ENCODE peak calls at places on chromosome 7, in four cellular contexts. T is EL, O is left colon, V is left cardiac atrium. J is an unnamed sample.

GRCh38 chr7:95996174-95996573 is 223.8 kb downstream of the DYNC1I1 start:
- DNase-seq in T (no peak), O (no peak), V (no peak), J (no peak)

GRCh38 chr7:88278881-88279280 is 27.8 kb downstream of the STEAP4 start:
- DNase-seq in T (no peak), O (no peak), V (no peak), J (no peak)

GRCh38 chr7:69823151-69823744 is 225.0 kb downstream of the AUTS2 start:
- DNase-seq in T (no peak), O (no peak), V (no peak), J (no peak)

GRCh38 chr7:128066858-128067257 is 35.6 kb upstream of the LRRC4 start:
- DNase-seq in T (no peak), O (no peak), V (no peak), J (no peak)

GRCh38 chr7:17552952-17553351 is 254.5 kb downstream of the AHR start:
- DNase-seq in T (no peak), O (no peak), V (no peak), J (no peak)

GRCh38 chr7:40058636-40059035 is 75.8 kb downstream of the MPLKIP start:
- DNase-seq in T (no peak), O (no peak), V (no peak), J (no peak)

GRCh38 chr7:78487464-78487863 is 688.9 kb downstream of the PHTF2 start:
- DNase-seq in T (no peak), O (no peak), V (no peak), J (no peak)

GRCh38 chr7:105782391-105783063 is 93.9 kb downstream of the ATXN7L1 start:
- DNase-seq in T (peak; percentile 92), O (no peak), V (no peak), J (peak; percentile 92)

GRCh38 chr7:2175514-2175913 is 57.2 kb downstream of the MAD1L1 start:
- DNase-seq in T (peak; percentile 99), O (no peak), V (peak; percentile 60), J (peak; percentile 91)

GRCh38 chr7:43921423-43921822 is 4.8 kb upstream of the UBE2D4 start:
- DNase-seq in T (no peak), O (no peak), V (no peak), J (no peak)

GRCh38 chr7:99008181-99008631 is 129.9 kb downstream of the TRRAP start:
- DNase-seq in T (no peak), O (no peak), V (no peak), J (no peak)

GRCh38 chr7:32293833-32294232 is 196.3 kb downstream of the LSM5 start:
- DNase-seq in T (no peak), O (no peak), V (no peak), J (no peak)

GRCh38 chr7:117110480-117111315 is 157.4 kb downstream of the ST7 start:
- DNase-seq in T (no peak), O (no peak), V (no peak), J (no peak)

GRCh38 chr7:44555350-44555749 is 14.2 kb upstream of the NPC1L1 start:
- DNase-seq in T (no peak), O (no peak), V (no peak), J (no peak)

GRCh38 chr7:27143950-27144798 is 693 bp upstream of the HOXA5 start:
- DNase-seq in T (no peak), O (no peak), V (no peak), J (no peak)

GRCh38 chr7:27124096-27124978 is 6.2 kb downstream of the HOXA4 start:
- DNase-seq in T (peak; percentile 79), O (peak; percentile 39), V (no peak), J (no peak)

GRCh38 chr7:130913721-130914588 is 179.9 kb upstream of the KLF14 start:
- DNase-seq in T (no peak), O (no peak), V (no peak), J (no peak)

GRCh38 chr7:19108985-19109946 is 8.2 kb downstream of the TWIST1 start:
- DNase-seq in T (peak; percentile 40), O (no peak), V (no peak), J (no peak)

GRCh38 chr7:34823650-34824258 is 165.7 kb downstream of the NPSR1 start:
- DNase-seq in T (peak; percentile 50), O (no peak), V (peak; percentile 46), J (peak; percentile 52)

GRCh38 chr7:5375925-5376324 is 47.7 kb downstream of the TNRC18 start:
- DNase-seq in T (no peak), O (no peak), V (no peak), J (no peak)

GRCh38 chr7:98049034-98049433 is 57.6 kb upstream of the LMTK2 start:
- DNase-seq in T (no peak), O (no peak), V (no peak), J (no peak)

GRCh38 chr7:159197066-159197975 is 52.7 kb upstream of the VIPR2 start:
- DNase-seq in T (no peak), O (peak; percentile 35), V (no peak), J (no peak)

GRCh38 chr7:75758491-75758890 is 13.5 kb downstream of the CCL26 start:
- DNase-seq in T (no peak), O (no peak), V (no peak), J (peak; percentile 35)

GRCh38 chr7:138538518-138538917 is 78.5 kb downstream of the TRIM24 start:
- DNase-seq in T (peak; percentile 36), O (no peak), V (no peak), J (peak; percentile 11)

GRCh38 chr7:32158751-32159360 is 88.6 kb upstream of the PDE1C start:
- DNase-seq in T (peak; percentile 59), O (no peak), V (no peak), J (no peak)

GRCh38 chr7:74203157-74203556 is 6.6 kb upstream of the LAT2 start:
- DNase-seq in T (peak; percentile 46), O (no peak), V (no peak), J (no peak)

GRCh38 chr7:151301471-151302462 is 39.8 kb upstream of the NUB1 start:
- DNase-seq in T (no peak), O (no peak), V (no peak), J (no peak)

GRCh38 chr7:93442478-93443224 is 131.9 kb downstream of the CALCR start:
- DNase-seq in T (peak; percentile 32), O (no peak), V (no peak), J (peak; percentile 43)

GRCh38 chr7:32892521-32893224 is 1.1 kb upstream of the KBTBD2 start:
- DNase-seq in T (peak; percentile 73), O (peak; percentile 50), V (peak; percentile 43), J (peak; percentile 32)

GRCh38 chr7:41232086-41232485 is 470.8 kb downstream of the INHBA start:
- DNase-seq in T (peak; percentile 22), O (no peak), V (no peak), J (peak; percentile 34)

GRCh38 chr7:40918701-40919271 is 784.0 kb downstream of the SUGCT start:
- DNase-seq in T (peak; percentile 88), O (no peak), V (no peak), J (peak; percentile 78)

GRCh38 chr7:83684928-83685327 is 36.0 kb upstream of the SEMA3E start:
- DNase-seq in T (no peak), O (no peak), V (no peak), J (no peak)

GRCh38 chr7:131357282-131357880 is 29.7 kb downstream of the MKLN1 start:
- DNase-seq in T (peak; percentile 12), O (no peak), V (no peak), J (no peak)

GRCh38 chr7:105230486-105230885 is 158.2 kb downstream of the SRPK2 start:
- DNase-seq in T (no peak), O (no peak), V (no peak), J (no peak)

GRCh38 chr7:91353923-91354322 is 89.7 kb downstream of the FZD1 start:
- DNase-seq in T (no peak), O (no peak), V (no peak), J (no peak)